ENCODE peak calls at places on chromosomes 5 and 9, in five cellular contexts. One of them, this sample, is unnamed.

GRCh38 chr9:112037281-112038016 is 137.6 kb downstream of the SUSD1 start:
- DNase-seq in globus pallidus: no peak
- DNase-seq in GM12891: no peak
- DNase-seq in HTR-8/SVneo: no peak
- DNase-seq in CD8-positive, alpha-beta memory T cell: peak; percentile 80
- DNase-seq in this sample: peak; percentile 82

GRCh38 chr9:136793063-136793946 is 2.2 kb downstream of the TMEM141 start:
- DNase-seq in HTR-8/SVneo: no peak
- DNase-seq in globus pallidus: no peak
- DNase-seq in CD8-positive, alpha-beta memory T cell: no peak
- DNase-seq in GM12891: no peak
- DNase-seq in this sample: no peak

GRCh38 chr9:83219154-83219923 is 156.4 kb upstream of the RASEF start:
- DNase-seq in CD8-positive, alpha-beta memory T cell: no peak
- DNase-seq in GM12891: no peak
- DNase-seq in globus pallidus: peak; percentile 51
- DNase-seq in HTR-8/SVneo: peak; percentile 67
- DNase-seq in this sample: peak; percentile 23

GRCh38 chr5:108905818-108906217 is 158.1 kb downstream of the FER start:
- DNase-seq in HTR-8/SVneo: no peak
- DNase-seq in globus pallidus: no peak
- DNase-seq in GM12891: no peak
- DNase-seq in CD8-positive, alpha-beta memory T cell: no peak
- DNase-seq in this sample: no peak

GRCh38 chr5:83955916-83956315 is 235.3 kb upstream of the HAPLN1 start:
- DNase-seq in HTR-8/SVneo: no peak
- DNase-seq in globus pallidus: no peak
- DNase-seq in CD8-positive, alpha-beta memory T cell: no peak
- DNase-seq in GM12891: no peak
- DNase-seq in this sample: no peak

GRCh38 chr5:90830058-90830457 is 271.5 kb downstream of the ADGRV1 start:
- DNase-seq in HTR-8/SVneo: no peak
- DNase-seq in globus pallidus: no peak
- DNase-seq in GM12891: no peak
- DNase-seq in CD8-positive, alpha-beta memory T cell: no peak
- DNase-seq in this sample: no peak

GRCh38 chr5:171137768-171138540 is 171.1 kb upstream of the TLX3 start:
- DNase-seq in HTR-8/SVneo: no peak
- DNase-seq in globus pallidus: no peak
- DNase-seq in GM12891: no peak
- DNase-seq in CD8-positive, alpha-beta memory T cell: no peak
- DNase-seq in this sample: no peak

GRCh38 chr9:127742435-127743088 is 7.5 kb upstream of the TOR2A start:
- DNase-seq in GM12891: no peak
- DNase-seq in HTR-8/SVneo: no peak
- DNase-seq in CD8-positive, alpha-beta memory T cell: no peak
- DNase-seq in globus pallidus: no peak
- DNase-seq in this sample: no peak

GRCh38 chr5:160369990-160370712 is at the start of gene C1QTNF2:
- DNase-seq in HTR-8/SVneo: peak; percentile 44
- DNase-seq in CD8-positive, alpha-beta memory T cell: no peak
- DNase-seq in GM12891: no peak
- DNase-seq in globus pallidus: peak; percentile 33
- DNase-seq in this sample: peak; percentile 46

GRCh38 chr5:76849767-76850291 is at the start of gene S100Z:
- DNase-seq in CD8-positive, alpha-beta memory T cell: no peak
- DNase-seq in GM12891: no peak
- DNase-seq in HTR-8/SVneo: no peak
- DNase-seq in globus pallidus: no peak
- DNase-seq in this sample: peak; percentile 66

GRCh38 chr9:108386859-108387384 is 468.9 kb downstream of the ACTL7B start:
- DNase-seq in CD8-positive, alpha-beta memory T cell: no peak
- DNase-seq in HTR-8/SVneo: no peak
- DNase-seq in globus pallidus: no peak
- DNase-seq in GM12891: no peak
- DNase-seq in this sample: no peak

GRCh38 chr9:133853331-133853730 is 115.2 kb upstream of the SARDH start:
- DNase-seq in GM12891: no peak
- DNase-seq in globus pallidus: no peak
- DNase-seq in CD8-positive, alpha-beta memory T cell: no peak
- DNase-seq in HTR-8/SVneo: no peak
- DNase-seq in this sample: no peak

GRCh38 chr9:92402359-92402758 is 2.0 kb downstream of the OGN start:
- DNase-seq in GM12891: no peak
- DNase-seq in CD8-positive, alpha-beta memory T cell: no peak
- DNase-seq in globus pallidus: no peak
- DNase-seq in HTR-8/SVneo: no peak
- DNase-seq in this sample: no peak

GRCh38 chr5:60959156-60959555 is 14.2 kb downstream of the NDUFAF2 start:
- DNase-seq in HTR-8/SVneo: peak; percentile 9
- DNase-seq in globus pallidus: peak; percentile 30
- DNase-seq in GM12891: no peak
- DNase-seq in CD8-positive, alpha-beta memory T cell: no peak
- DNase-seq in this sample: no peak

GRCh38 chr9:92740015-92740408 is 24.6 kb downstream of the BICD2 start:
- DNase-seq in GM12891: no peak
- DNase-seq in HTR-8/SVneo: no peak
- DNase-seq in globus pallidus: no peak
- DNase-seq in CD8-positive, alpha-beta memory T cell: no peak
- DNase-seq in this sample: no peak